ENCODE peak calls at places on chromosomes 2 and 18, in four cellular contexts. H is SK-N-SH, E is K562, D is WTC11. X is an unnamed sample.

GRCh38 chr2:110714824-110715223 is 17.5 kb upstream of the ACOXL start:
- DNase-seq in H (no peak), E (no peak), D (no peak), X (no peak)

GRCh38 chr18:8949206-8949605 is 153.3 kb upstream of the NDUFV2 start:
- DNase-seq in H (peak), E (no peak), D (no peak), X (no peak)

GRCh38 chr2:213125646-213126347 is 25.6 kb downstream of the IKZF2 start:
- DNase-seq in H (peak), E (no peak), D (no peak), X (no peak)

GRCh38 chr2:226213717-226214116 is 585.9 kb downstream of the IRS1 start:
- DNase-seq in H (no peak), E (no peak), D (no peak), X (no peak)

GRCh38 chr18:57539702-57540101 is 46.8 kb downstream of the FECH start:
- DNase-seq in H (no peak), E (no peak), D (no peak), X (no peak)

GRCh38 chr18:48393776-48394175 is 15.4 kb downstream of the ZBTB7C start:
- DNase-seq in H (no peak), E (no peak), D (no peak), X (no peak)

GRCh38 chr2:128282976-128283810 is 35.5 kb downstream of the HS6ST1 start:
- DNase-seq in H (peak), E (peak), D (no peak), X (no peak)

GRCh38 chr2:218329826-218330651 is 26.6 kb upstream of the CATIP start:
- DNase-seq in H (no peak), E (no peak), D (no peak), X (no peak)

DNA sequence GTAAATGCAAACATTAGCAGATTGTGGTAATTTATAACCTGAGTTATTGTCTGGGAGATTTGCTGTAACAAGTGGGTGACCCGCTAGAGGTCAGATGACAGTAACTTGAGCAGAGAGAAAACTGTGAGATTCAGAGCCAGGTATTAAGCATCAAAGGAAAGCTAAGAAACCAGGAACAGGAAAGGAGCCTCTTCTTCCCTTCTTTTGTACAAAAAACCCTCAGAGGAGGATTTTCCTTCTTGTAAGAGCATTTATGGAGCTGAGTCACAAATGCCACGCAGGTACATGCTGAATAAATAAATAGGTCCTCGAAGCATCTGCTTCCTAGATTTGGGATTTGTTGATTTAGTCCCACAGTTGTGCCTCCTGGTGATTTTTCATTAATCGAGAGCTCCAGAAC is 146.5 kb downstream of the SH3BP4 start:
- DNase-seq in H (no peak), E (no peak), D (no peak), X (no peak)
- TF ChIP-seq TEAD4 in H (no peak), E (no peak), D (no peak), X (no peak)

GRCh38 chr2:102355526-102356380 is at the start of gene IL18R1:
- DNase-seq in H (peak), E (peak), D (peak), X (peak)
- TF ChIP-seq TEAD4 in H (no peak), E (no peak), D (no peak), X (no peak)

GRCh38 chr2:69618362-69618761 is 25.2 kb downstream of the AAK1 start:
- DNase-seq in H (no peak), E (no peak), D (no peak), X (no peak)
- TF ChIP-seq TEAD4 in H (no peak), E (no peak), D (no peak), X (no peak)

GRCh38 chr18:34097312-34097711 is 127.4 kb downstream of the NOL4 start:
- DNase-seq in H (no peak), E (no peak), D (no peak), X (no peak)
- TF ChIP-seq TEAD4 in H (no peak), E (no peak), D (no peak), X (no peak)

GRCh38 chr2:63765117-63765516 is 76.6 kb upstream of the UGP2 start:
- DNase-seq in H (no peak), E (no peak), D (no peak), X (no peak)
- TF ChIP-seq TEAD4 in H (no peak), E (no peak), D (no peak), X (no peak)

X was measured in H1.